ENCODE peak calls at places on chromosomes 7 and 10, in six cellular contexts. K, R, P, S, W and A are unnamed samples.

GRCh38 chr10:82383350-82383749 is 508.4 kb downstream of the NRG3 start:
- DNase-seq in K (no peak), R (no peak), P (no peak), S (no peak), W (no peak), A (no peak)

GRCh38 chr7:1961776-1962276 is 270.9 kb downstream of the MAD1L1 start:
- DNase-seq in K (no peak), R (no peak), P (peak), S (no peak), W (no peak), A (no peak)

GRCh38 chr10:6953131-6953834 is 373.2 kb upstream of the PRKCQ start:
- DNase-seq in K (no peak), R (no peak), P (no peak), S (no peak), W (no peak), A (no peak)

GRCh38 chr10:58856508-58857240 is 319.8 kb upstream of the PHYHIPL start:
- DNase-seq in K (no peak), R (no peak), P (peak), S (peak), W (no peak), A (no peak)

GRCh38 chr7:117065585-117066150 is 112.4 kb downstream of the ST7 start:
- DNase-seq in K (no peak), R (no peak), P (no peak), S (no peak), W (no peak), A (no peak)

GRCh38 chr10:11411926-11412545 is 199.4 kb downstream of the USP6NL start:
- DNase-seq in K (no peak), R (no peak), P (no peak), S (no peak), W (no peak), A (peak)

GRCh38 chr7:33698006-33698405 is 207.3 kb upstream of the BMPER start:
- DNase-seq in K (no peak), R (no peak), P (no peak), S (no peak), W (no peak), A (no peak)

GRCh38 chr10:67803588-67804394 is 34.2 kb downstream of the DNAJC12 start:
- DNase-seq in K (no peak), R (no peak), P (no peak), S (no peak), W (no peak), A (no peak)

GRCh38 chr7:88735920-88736319 is 23.6 kb upstream of the ZNF804B start:
- DNase-seq in K (no peak), R (no peak), P (no peak), S (no peak), W (no peak), A (no peak)

GRCh38 chr7:132286836-132287235 is 289.4 kb downstream of the PLXNA4 start:
- DNase-seq in K (no peak), R (no peak), P (no peak), S (no peak), W (no peak), A (no peak)

GRCh38 chr7:144670251-144670650 is 165.6 kb downstream of the TPK1 start:
- DNase-seq in K (no peak), R (no peak), P (no peak), S (no peak), W (no peak), A (peak)

GRCh38 chr7:47291461-47292051 is 290.4 kb downstream of the TNS3 start:
- DNase-seq in K (no peak), R (no peak), P (no peak), S (no peak), W (no peak), A (peak)

GRCh38 chr7:27911920-27912319 is 172.0 kb downstream of the TAX1BP1 start:
- DNase-seq in K (no peak), R (no peak), P (no peak), S (no peak), W (no peak), A (no peak)

GRCh38 chr7:144908324-144908723 is 72.5 kb upstream of the TPK1 start:
- DNase-seq in K (no peak), R (no peak), P (no peak), S (no peak), W (no peak), A (no peak)

GRCh38 chr7:130974169-130974568 is 240.2 kb upstream of the KLF14 start:
- DNase-seq in K (no peak), R (no peak), P (no peak), S (no peak), W (no peak), A (no peak)

GRCh38 chr7:47327698-47328391 is 254.1 kb downstream of the TNS3 start:
- DNase-seq in K (no peak), R (no peak), P (peak), S (peak), W (peak), A (no peak)

GRCh38 chr10:101938316-101939272 is 95.0 kb upstream of the KCNIP2 start:
- DNase-seq in K (no peak), R (no peak), P (no peak), S (peak), W (no peak), A (no peak)

GRCh38 chr10:133616371-133617130 is 10.0 kb downstream of the FRG2B start:
- DNase-seq in K (no peak), R (no peak), P (no peak), S (no peak), W (no peak), A (no peak)

GRCh38 chr10:28698075-28698474 is 20.8 kb downstream of the BAMBI start:
- DNase-seq in K (no peak), R (no peak), P (no peak), S (no peak), W (no peak), A (no peak)

GRCh38 chr10:10630281-10630680 is 387.4 kb upstream of the CELF2 start:
- DNase-seq in K (no peak), R (no peak), P (no peak), S (no peak), W (no peak), A (no peak)

GRCh38 chr10:43320226-43320625 is 51.2 kb upstream of the FXYD4 start:
- DNase-seq in K (no peak), R (no peak), P (no peak), S (no peak), W (no peak), A (no peak)

GRCh38 chr7:20241491-20242261 is 24.5 kb upstream of the MACC1 start:
- DNase-seq in K (no peak), R (no peak), P (no peak), S (no peak), W (no peak), A (no peak)

GRCh38 chr7:87341441-87341840 is 4.0 kb upstream of the CROT start:
- DNase-seq in K (no peak), R (no peak), P (no peak), S (no peak), W (no peak), A (no peak)

GRCh38 chr7:26034386-26034785 is 117.6 kb upstream of the NFE2L3 start:
- DNase-seq in K (no peak), R (no peak), P (no peak), S (no peak), W (no peak), A (peak)

GRCh38 chr7:45239486-45239885 is 81.9 kb downstream of the RAMP3 start:
- DNase-seq in K (no peak), R (no peak), P (peak), S (no peak), W (no peak), A (no peak)

GRCh38 chr10:129788211-129788610 is 175.9 kb downstream of the EBF3 start:
- DNase-seq in K (no peak), R (no peak), P (no peak), S (no peak), W (no peak), A (no peak)

GRCh38 chr10:63217120-63217605 is 84.0 kb downstream of the NRBF2 start:
- DNase-seq in K (no peak), R (no peak), P (no peak), S (no peak), W (no peak), A (peak)

GRCh38 chr10:52814506-52814905 is 41.9 kb upstream of the MBL2 start:
- DNase-seq in K (no peak), R (no peak), P (no peak), S (no peak), W (no peak), A (no peak)

GRCh38 chr10:121007264-121007663 is 156.1 kb downstream of the WDR11 start:
- DNase-seq in K (no peak), R (no peak), P (no peak), S (peak), W (no peak), A (no peak)

GRCh38 chr10:47160967-47161366 is 139.0 kb upstream of the GDF10 start:
- DNase-seq in K (no peak), R (no peak), P (no peak), S (no peak), W (no peak), A (no peak)

GRCh38 chr10:10915215-10915614 is 102.5 kb upstream of the CELF2 start:
- DNase-seq in K (no peak), R (no peak), P (no peak), S (no peak), W (no peak), A (no peak)

GRCh38 chr7:80330434-80330833 is 181.4 kb downstream of the GNAT3 start:
- DNase-seq in K (no peak), R (no peak), P (no peak), S (no peak), W (no peak), A (no peak)

GRCh38 chr10:20855398-20856038 is 41.6 kb downstream of the NEBL start:
- DNase-seq in K (no peak), R (no peak), P (no peak), S (no peak), W (no peak), A (peak)

GRCh38 chr7:126637538-126637937 is 615.2 kb downstream of the GRM8 start:
- DNase-seq in K (no peak), R (no peak), P (no peak), S (no peak), W (no peak), A (no peak)

GRCh38 chr7:97871659-97872024 is 566 bp downstream of the ASNS start:
- DNase-seq in K (no peak), R (no peak), P (no peak), S (no peak), W (no peak), A (peak)

GRCh38 chr10:29022513-29022912 is 266.4 kb upstream of the LYZL1 start:
- DNase-seq in K (no peak), R (no peak), P (no peak), S (peak), W (no peak), A (no peak)

GRCh38 chr10:17808971-17809841 is at the start of gene MRC1:
- DNase-seq in K (no peak), R (no peak), P (no peak), S (no peak), W (no peak), A (peak)

GRCh38 chr7:102096706-102097427 is 189.8 kb upstream of the SH2B2 start:
- DNase-seq in K (no peak), R (no peak), P (no peak), S (no peak), W (peak), A (no peak)

GRCh38 chr7:140972876-140973829 is 41.6 kb downstream of the MRPS33 start:
- DNase-seq in K (no peak), R (no peak), P (no peak), S (no peak), W (no peak), A (no peak)